ENCODE peak calls at places on chromosome 12, in nine cellular contexts. G, Q, E, S, R, D, J, P and Z are unnamed samples.

GRCh38 chr12:120056739-120057138 is 59.8 kb downstream of the RAB35 start:
- DNase-seq in G (no peak), Q (no peak), E (no peak), S (no peak), R (no peak), D (no peak), J (no peak), P (no peak), Z (no peak)

GRCh38 chr12:130960787-130961186 is 7.1 kb downstream of the ADGRD1 start:
- DNase-seq in G (no peak), Q (no peak), E (no peak), S (no peak), R (no peak), D (no peak), J (no peak), P (no peak), Z (no peak)

GRCh38 chr12:102659200-102659911 is 179.0 kb upstream of the IGF1 start:
- DNase-seq in G (no peak), Q (no peak), E (peak), S (no peak), R (no peak), D (no peak), J (no peak), P (no peak), Z (no peak)

GRCh38 chr12:93176166-93176565 is 201.6 kb upstream of the NUDT4 start:
- DNase-seq in G (no peak), Q (no peak), E (no peak), S (no peak), R (no peak), D (no peak), J (peak), P (no peak), Z (no peak)

GRCh38 chr12:93793983-93794382 is 116.8 kb downstream of the CRADD start:
- DNase-seq in G (no peak), Q (no peak), E (no peak), S (no peak), R (no peak), D (no peak), J (peak), P (no peak), Z (no peak)

GRCh38 chr12:25497021-25497420 is 56.1 kb downstream of the LMNTD1 start:
- DNase-seq in G (no peak), Q (no peak), E (no peak), S (no peak), R (no peak), D (no peak), J (no peak), P (no peak), Z (no peak)

GRCh38 chr12:75825686-75826085 is 205.9 kb downstream of the PHLDA1 start:
- DNase-seq in G (no peak), Q (no peak), E (no peak), S (no peak), R (peak), D (no peak), J (peak), P (no peak), Z (no peak)

GRCh38 chr12:78938341-78939084 is 73.9 kb downstream of the SYT1 start:
- DNase-seq in G (no peak), Q (no peak), E (no peak), S (no peak), R (no peak), D (no peak), J (no peak), P (no peak), Z (no peak)

GRCh38 chr12:30725739-30726138 is 29.0 kb downstream of the CAPRIN2 start:
- DNase-seq in G (no peak), Q (no peak), E (no peak), S (no peak), R (peak), D (no peak), J (peak), P (no peak), Z (no peak)

GRCh38 chr12:132258543-132258942 is 70.8 kb downstream of the GALNT9 start:
- DNase-seq in G (no peak), Q (no peak), E (no peak), S (no peak), R (no peak), D (peak), J (no peak), P (no peak), Z (no peak)

GRCh38 chr12:121799175-121799841 is 4.5 kb upstream of the SETD1B start:
- DNase-seq in G (peak), Q (peak), E (peak), S (peak), R (peak), D (peak), J (peak), P (peak), Z (peak)

GRCh38 chr12:1297639-1298038 is 296.7 kb downstream of the FBXL14 start:
- DNase-seq in G (no peak), Q (no peak), E (no peak), S (no peak), R (no peak), D (no peak), J (no peak), P (no peak), Z (no peak)

GRCh38 chr12:12254549-12254948 is 12.3 kb downstream of the LRP6 start:
- DNase-seq in G (no peak), Q (no peak), E (no peak), S (no peak), R (no peak), D (no peak), J (no peak), P (no peak), Z (no peak)

DNA sequence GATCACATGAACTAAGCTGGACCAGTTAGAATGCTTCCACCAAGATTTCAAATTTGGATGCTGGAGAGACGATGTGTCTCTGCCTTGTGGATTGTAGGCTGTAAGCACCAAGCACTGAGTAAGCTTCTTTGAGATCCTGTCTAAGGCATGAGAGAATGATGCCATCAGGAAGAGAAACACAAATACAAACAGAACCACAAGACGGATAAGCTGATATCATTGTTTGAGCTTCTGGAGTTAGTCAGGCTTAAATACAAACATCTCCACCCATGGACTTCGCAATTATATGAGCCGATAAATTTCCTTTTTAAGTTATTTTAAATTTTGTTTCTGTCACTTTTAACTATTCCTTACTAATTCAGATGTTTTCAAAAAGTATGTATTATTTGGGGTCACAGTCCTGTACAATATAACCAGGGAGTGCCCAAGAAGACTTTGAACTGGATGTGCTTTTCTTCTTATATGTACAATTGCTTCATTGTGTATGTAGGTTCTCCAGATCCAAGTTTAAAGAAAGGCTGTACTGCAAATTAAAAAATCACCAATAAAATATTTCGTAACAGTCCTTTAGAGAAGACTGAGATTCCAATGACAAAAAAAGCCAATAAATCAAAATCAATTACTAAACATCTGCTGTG is 274.3 kb downstream of the ADAMTS20 start:
- DNase-seq in G (no peak), Q (no peak), E (no peak), S (no peak), R (no peak), D (no peak), J (peak), P (no peak), Z (no peak)
- H3K4me3 ChIP-seq in G (no peak), Q (no peak), E (no peak), S (no peak), R (no peak), D (no peak), J (no peak), P (no peak), Z (no peak)

GRCh38 chr12:7935464-7935772 is 569 bp downstream of the SLC2A3 start:
- DNase-seq in G (peak), Q (peak), E (no peak), S (no peak), R (no peak), D (no peak), J (no peak), P (no peak), Z (no peak)

GRCh38 chr12:7940906-7941305 is 4.9 kb upstream of the SLC2A3 start:
- DNase-seq in G (no peak), Q (no peak), E (no peak), S (no peak), R (no peak), D (no peak), J (no peak), P (no peak), Z (no peak)

GRCh38 chr12:7935773-7936581 is at the start of gene SLC2A3:
- DNase-seq in G (peak), Q (peak), E (peak), S (peak), R (no peak), D (no peak), J (peak), P (peak), Z (peak)

GRCh38 chr12:7934560-7935463 is 1.2 kb downstream of the SLC2A3 start:
- DNase-seq in G (peak), Q (peak), E (no peak), S (no peak), R (no peak), D (no peak), J (no peak), P (no peak), Z (no peak)

GRCh38 chr12:7937867-7938506 is 2.0 kb upstream of the SLC2A3 start:
- DNase-seq in G (peak), Q (no peak), E (no peak), S (no peak), R (no peak), D (no peak), J (peak), P (no peak), Z (no peak)
- H3K4me3 ChIP-seq in G (no peak), Q (no peak), E (peak), S (no peak), R (no peak), D (no peak), J (no peak), P (no peak), Z (no peak)

DNA sequence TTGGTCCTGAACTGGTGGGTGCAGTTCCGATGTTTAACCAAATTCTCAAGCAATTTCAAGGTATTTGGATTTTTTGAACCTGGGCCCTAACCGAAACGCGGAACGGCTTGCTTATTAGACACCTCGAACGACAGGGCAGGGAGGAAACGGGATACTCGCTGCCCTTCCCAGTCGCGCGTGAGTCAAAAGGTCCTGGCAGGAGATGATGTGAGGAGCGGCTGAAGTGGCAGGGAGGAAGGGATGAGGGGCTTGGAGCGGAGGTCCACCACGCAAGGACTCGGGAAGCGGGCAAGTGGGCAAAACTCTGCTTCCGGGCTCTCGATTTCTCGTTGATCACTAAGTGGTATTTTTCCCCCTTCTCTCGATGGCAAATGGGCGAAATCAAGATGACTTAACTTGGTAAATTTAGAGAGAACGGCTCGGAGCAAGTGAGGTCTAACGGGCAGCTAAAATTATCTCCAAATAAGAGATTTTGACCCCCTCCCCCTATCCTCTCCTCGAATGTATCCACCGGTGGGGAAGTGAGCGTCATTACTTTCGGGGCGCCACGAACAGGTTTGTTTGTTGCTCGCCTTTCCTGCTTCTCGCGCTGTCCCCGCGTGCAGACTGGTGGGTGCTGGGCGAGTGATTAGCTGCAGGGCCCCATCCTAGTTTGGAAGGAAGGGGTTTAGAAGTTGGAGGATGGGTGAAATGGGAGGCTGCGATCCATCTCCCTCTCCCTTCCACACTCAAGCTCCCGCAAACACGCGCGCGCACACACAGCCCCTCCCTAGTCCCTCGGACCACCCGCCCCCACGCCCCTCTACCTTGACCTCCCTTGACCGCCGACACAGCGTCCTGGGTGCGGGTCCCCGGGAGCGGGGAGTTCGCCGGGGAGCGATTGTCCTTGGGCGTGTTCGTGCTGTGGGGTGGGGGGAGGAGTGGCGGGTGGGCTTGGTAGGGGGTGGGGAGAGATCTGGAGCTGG is 987 bp upstream of the NTF3 start:
- DNase-seq in G (no peak), Q (peak), E (peak), S (no peak), R (no peak), D (no peak), J (no peak), P (no peak), Z (no peak)
- H3K4me3 ChIP-seq in G (no peak), Q (peak), E (peak), S (peak), R (no peak), D (peak), J (no peak), P (peak), Z (no peak)

DNA sequence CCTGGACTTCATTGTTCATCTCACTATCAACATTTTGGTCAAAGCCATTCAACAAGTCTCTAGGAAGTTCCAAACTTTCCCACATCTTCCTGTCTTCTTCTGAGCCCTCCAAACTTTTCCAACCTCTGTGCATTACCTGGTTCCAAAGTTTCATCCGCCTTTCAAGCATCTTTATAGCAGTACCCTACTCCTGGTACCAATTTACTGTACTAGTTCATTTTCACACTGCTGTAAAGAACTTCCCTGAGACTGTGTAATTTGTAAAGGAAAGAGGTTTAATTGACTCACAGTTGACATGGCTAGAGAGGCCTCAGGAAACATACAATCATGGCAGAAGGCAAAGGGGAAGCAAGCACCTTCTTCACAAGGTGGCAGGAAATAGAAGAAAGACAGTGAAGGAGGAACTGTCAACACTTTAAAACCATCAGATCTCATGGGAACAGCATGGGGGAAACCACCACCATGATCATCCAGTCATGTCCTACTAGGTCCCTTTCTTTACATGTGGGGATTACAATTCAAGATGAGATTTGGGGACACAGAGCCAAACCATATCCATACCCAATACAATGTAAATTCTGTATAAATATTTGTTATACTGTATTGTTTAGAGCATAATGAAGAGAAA is 109.7 kb downstream of the C12orf75 start:
- DNase-seq in G (no peak), Q (no peak), E (no peak), S (no peak), R (no peak), D (no peak), J (no peak), P (no peak), Z (no peak)
- H3K4me3 ChIP-seq in G (no peak), Q (no peak), E (peak), S (no peak), R (no peak), D (no peak), J (no peak), P (no peak), Z (no peak)

GRCh38 chr12:28620281-28620680 is 430.0 kb downstream of the CCDC91 start:
- DNase-seq in G (no peak), Q (no peak), E (no peak), S (no peak), R (no peak), D (no peak), J (no peak), P (no peak), Z (no peak)

GRCh38 chr12:28618772-28619171 is 428.5 kb downstream of the CCDC91 start:
- DNase-seq in G (no peak), Q (no peak), E (no peak), S (no peak), R (no peak), D (no peak), J (no peak), P (no peak), Z (no peak)

GRCh38 chr12:28622416-28622815 is 432.2 kb downstream of the CCDC91 start:
- DNase-seq in G (no peak), Q (no peak), E (no peak), S (no peak), R (no peak), D (no peak), J (peak), P (no peak), Z (no peak)

GRCh38 chr12:28618171-28618570 is 427.9 kb downstream of the CCDC91 start:
- DNase-seq in G (no peak), Q (no peak), E (no peak), S (no peak), R (no peak), D (no peak), J (peak), P (no peak), Z (no peak)
- H3K4me3 ChIP-seq in G (no peak), Q (no peak), E (no peak), S (no peak), R (no peak), D (no peak), J (no peak), P (no peak), Z (no peak)

GRCh38 chr12:56676851-56677601 is 11.1 kb downstream of the PTGES3 start:
- DNase-seq in G (no peak), Q (no peak), E (peak), S (no peak), R (no peak), D (no peak), J (no peak), P (no peak), Z (peak)

GRCh38 chr12:56668197-56668457 is 20.0 kb downstream of the PTGES3 start:
- DNase-seq in G (no peak), Q (no peak), E (no peak), S (no peak), R (no peak), D (no peak), J (no peak), P (no peak), Z (no peak)

GRCh38 chr12:56670836-56671235 is 17.2 kb downstream of the PTGES3 start:
- DNase-seq in G (no peak), Q (no peak), E (peak), S (no peak), R (no peak), D (no peak), J (no peak), P (no peak), Z (no peak)

DNA sequence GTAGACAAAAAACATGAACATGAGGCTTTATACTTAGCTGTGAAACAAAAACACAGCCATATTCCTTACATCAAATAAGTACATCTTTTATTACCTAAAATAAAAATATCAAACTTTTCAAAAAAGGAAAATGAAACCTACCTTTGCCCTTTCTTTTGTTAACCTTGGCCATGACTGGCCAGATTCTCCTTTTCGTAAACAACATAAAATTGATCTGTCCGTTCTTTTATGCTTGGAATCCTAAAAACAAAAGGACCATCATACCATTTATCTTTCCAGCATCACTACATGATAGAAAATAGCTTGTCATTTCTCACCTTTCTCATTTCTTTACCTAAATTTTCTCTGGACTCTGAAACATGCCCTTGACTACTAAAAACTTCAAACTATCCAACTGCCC is 16.5 kb downstream of the PTGES3 start:
- DNase-seq in G (no peak), Q (no peak), E (no peak), S (no peak), R (no peak), D (no peak), J (no peak), P (no peak), Z (no peak)
- H3K4me3 ChIP-seq in G (no peak), Q (no peak), E (no peak), S (no peak), R (no peak), D (no peak), J (no peak), P (no peak), Z (no peak)

GRCh38 chr12:42552822-42553221 is 36.7 kb downstream of the PRICKLE1 start:
- DNase-seq in G (no peak), Q (peak), E (peak), S (no peak), R (no peak), D (no peak), J (no peak), P (no peak), Z (no peak)
- H3K4me3 ChIP-seq in G (no peak), Q (peak), E (peak), S (no peak), R (no peak), D (no peak), J (no peak), P (no peak), Z (no peak)

GRCh38 chr12:105352049-105352448 is 21.6 kb downstream of the C12orf75 start:
- DNase-seq in G (peak), Q (no peak), E (no peak), S (no peak), R (no peak), D (no peak), J (no peak), P (no peak), Z (no peak)
- H3K4me3 ChIP-seq in G (peak), Q (no peak), E (no peak), S (no peak), R (no peak), D (no peak), J (no peak), P (no peak), Z (no peak)

GRCh38 chr12:85356596-85357385 is 76.8 kb downstream of the ALX1 start:
- DNase-seq in G (no peak), Q (no peak), E (no peak), S (no peak), R (no peak), D (no peak), J (no peak), P (no peak), Z (no peak)
- H3K4me3 ChIP-seq in G (no peak), Q (no peak), E (no peak), S (no peak), R (no peak), D (no peak), J (no peak), P (no peak), Z (no peak)